ENCODE peak calls at places on chromosomes 4 and X, in six cellular contexts. M is progenitor cell of endocrine pancreas, Z is NCI-H1105, L is NCI-H524, T is mammary epithelial cell, K is NB4. H is an unnamed sample.

GRCh38 chr4:40232610-40233009 is 35.8 kb downstream of the RHOH start:
- DNase-seq in L (no peak), T (no peak), M (no peak), Z (no peak), K (peak), H (no peak)

GRCh38 chrX:154738013-154738738 is 12.7 kb downstream of the GAB3 start:
- DNase-seq in T (peak), K (peak), Z (no peak), M (no peak), L (no peak), H (peak)

GRCh38 chrX:40719218-40719617 is 16.1 kb downstream of the MED14 start:
- DNase-seq in T (peak), M (no peak), Z (no peak), L (no peak), K (no peak), H (no peak)

GRCh38 chrX:311156-312129 is 7.2 kb downstream of the GTPBP6 start:
- DNase-seq in T (no peak), K (no peak), Z (no peak), L (no peak), M (no peak), H (no peak)

GRCh38 chrX:134949271-134949670 is 41.5 kb upstream of the SMIM10 start:
- DNase-seq in Z (no peak), K (no peak), L (no peak), T (no peak), M (no peak), H (peak)

GRCh38 chrX:23907496-23908218 is at the start of the genes APOO and CXorf58:
- DNase-seq in M (peak), K (peak), T (peak), Z (peak), L (peak), H (peak)

GRCh38 chrX:138638996-138639395 is 72.5 kb downstream of the FGF13 start:
- DNase-seq in M (no peak), Z (no peak), T (no peak), K (no peak), L (no peak), H (peak)

GRCh38 chr4:128951316-128951715 is 141.8 kb downstream of the JADE1 start:
- DNase-seq in M (no peak), K (no peak), Z (no peak), L (no peak), T (no peak), H (no peak)

GRCh38 chr4:88549815-88550214 is 26.2 kb upstream of the PYURF start:
- DNase-seq in L (no peak), T (no peak), M (no peak), K (no peak), Z (no peak), H (no peak)

GRCh38 chr4:58776627-58777026 is 1666.4 kb upstream of the IGFBP7 start:
- DNase-seq in Z (no peak), M (no peak), L (no peak), K (no peak), T (no peak), H (peak)

GRCh38 chrX:129495941-129496340 is 27.3 kb downstream of the SMARCA1 start:
- DNase-seq in Z (no peak), L (no peak), M (no peak), K (no peak), T (no peak), H (peak)

GRCh38 chr4:32030406-32030805 is 1310.2 kb downstream of the PCDH7 start:
- DNase-seq in M (no peak), L (no peak), T (no peak), K (no peak), Z (no peak), H (no peak)

GRCh38 chr4:127188847-127189246 is 443.9 kb upstream of the INTU start:
- DNase-seq in L (peak), K (peak), T (no peak), M (no peak), Z (no peak), H (peak)

GRCh38 chr4:156790866-156791265 is 180.7 kb downstream of the PDGFC start:
- DNase-seq in L (no peak), M (no peak), K (no peak), T (peak), Z (no peak), H (peak)

GRCh38 chr4:70829492-70829891 is 10.2 kb downstream of the GRSF1 start:
- DNase-seq in K (no peak), T (no peak), L (no peak), M (no peak), Z (no peak), H (no peak)

GRCh38 chr4:124290678-124291077 is 421.9 kb downstream of the ANKRD50 start:
- DNase-seq in T (peak), K (no peak), M (no peak), L (no peak), Z (no peak), H (peak)

GRCh38 chr4:143076723-143077122 is 108.0 kb upstream of the USP38 start:
- DNase-seq in Z (no peak), T (no peak), K (no peak), L (no peak), M (no peak), H (no peak)

GRCh38 chrX:9988762-9989161 is 21.6 kb downstream of the CLDN34 start:
- DNase-seq in M (no peak), Z (no peak), T (no peak), K (no peak), L (peak), H (no peak)

GRCh38 chrX:9379697-9380551 is 84.9 kb upstream of the TBL1X start:
- DNase-seq in M (no peak), T (peak), L (no peak), Z (no peak), K (no peak), H (peak)

GRCh38 chr4:41236046-41236445 is 20.7 kb upstream of the UCHL1 start:
- DNase-seq in L (no peak), M (no peak), K (no peak), T (no peak), Z (no peak), H (no peak)

GRCh38 chr4:62913065-62913464 is 1496.2 kb downstream of the TECRL start:
- DNase-seq in L (no peak), M (no peak), T (no peak), Z (no peak), K (no peak), H (no peak)

GRCh38 chr4:172995161-172995560 is 173.4 kb upstream of the GALNT7 start:
- DNase-seq in K (no peak), M (no peak), Z (no peak), T (no peak), L (no peak), H (no peak)

GRCh38 chrX:8743126-8743732 is 11.3 kb upstream of the ANOS1 start:
- DNase-seq in T (peak), K (peak), Z (no peak), L (peak), M (peak), H (peak)

GRCh38 chr4:87078987-87079469 is 141.4 kb downstream of the KLHL8 start:
- DNase-seq in K (no peak), L (no peak), Z (no peak), M (no peak), T (no peak), H (no peak)

GRCh38 chrX:77731821-77732419 is 54.1 kb downstream of the ATRX start:
- DNase-seq in Z (no peak), T (no peak), K (no peak), M (no peak), L (no peak), H (no peak)

GRCh38 chr4:7781993-7782392 is 157.7 kb downstream of the AFAP1 start:
- DNase-seq in M (no peak), K (no peak), T (no peak), L (no peak), Z (no peak), H (no peak)

GRCh38 chr4:119638359-119638758 is 9.8 kb upstream of the PDE5A start:
- DNase-seq in L (no peak), K (no peak), M (no peak), T (no peak), Z (no peak), H (no peak)

GRCh38 chr4:76211769-76212168 is 1.9 kb downstream of the SCARB2 start:
- DNase-seq in M (no peak), L (no peak), K (no peak), T (no peak), Z (no peak), H (no peak)

GRCh38 chr4:108651068-108651794 is 832 bp downstream of the OSTC start:
- DNase-seq in Z (no peak), L (no peak), K (peak), T (peak), M (no peak), H (peak)

GRCh38 chrX:4787971-4788370 is 1074.5 kb upstream of the PRKX start:
- DNase-seq in L (peak), M (no peak), Z (no peak), T (no peak), K (peak), H (no peak)

GRCh38 chr4:121669163-121669550 is 27.6 kb downstream of the ANXA5 start:
- DNase-seq in K (no peak), M (no peak), T (no peak), L (no peak), Z (no peak), H (peak)

GRCh38 chr4:69910016-69910782 is 20.7 kb upstream of the CSN1S1 start:
- DNase-seq in Z (no peak), K (peak), M (no peak), L (no peak), T (no peak), H (no peak)

GRCh38 chr4:8736083-8736825 is 135.4 kb downstream of the HMX1 start:
- DNase-seq in M (no peak), L (no peak), T (no peak), Z (no peak), K (no peak), H (no peak)

GRCh38 chrX:123917069-123917468 is 44.4 kb upstream of the STAG2 start:
- DNase-seq in K (no peak), M (no peak), Z (no peak), L (no peak), T (no peak), H (no peak)

GRCh38 chr4:175469519-175469918 is 342.5 kb downstream of the GPM6A start:
- DNase-seq in T (peak), K (no peak), L (peak), Z (no peak), M (no peak), H (peak)

GRCh38 chrX:48003367-48003757 is 427 bp downstream of the ZNF182 start:
- DNase-seq in M (no peak), L (no peak), K (peak), Z (no peak), T (no peak), H (no peak)

GRCh38 chr4:2009651-2010233 is 968 bp upstream of the NELFA start:
- DNase-seq in K (peak), L (peak), T (peak), Z (peak), M (peak), H (peak)

GRCh38 chr4:150875367-150875766 is 139.7 kb downstream of the LRBA start:
- DNase-seq in Z (no peak), L (no peak), M (no peak), T (no peak), K (no peak), H (no peak)

H was measured in HT1080.